ENCODE peak calls at places on chromosomes 11 and 22, in nine cellular contexts. U, D, Q, V, B, R, L, A and Y are unnamed samples. For H3K9me3 and H3K27me3, the result is how much of the 10 kb centered on the place peaks cover.

GRCh38 chr22:39943366-39943765 is 16.8 kb upstream of the TMA7B start:
- DNase-seq in U (no peak), D (no peak), Q (no peak), V (no peak), B (peak), R (peak), L (no peak), A (no peak), Y (no peak)

GRCh38 chr22:23062616-23063538 is 7.4 kb upstream of the GNAZ start:
- DNase-seq in U (no peak), D (peak), Q (no peak), V (peak), B (peak), R (no peak), L (no peak), A (no peak), Y (peak)

GRCh38 chr11:95716266-95716665 is 73.3 kb downstream of the FAM76B start:
- DNase-seq in U (no peak), D (no peak), Q (peak), V (no peak), B (no peak), R (no peak), L (no peak), A (no peak), Y (no peak)

GRCh38 chr11:116958246-116958645 is 120.8 kb upstream of the APOA1 start:
- DNase-seq in U (no peak), D (no peak), Q (no peak), V (no peak), B (no peak), R (peak), L (no peak), A (no peak), Y (no peak)

GRCh38 chr11:45847908-45848316 is 637 bp downstream of the CRY2 start:
- DNase-seq in U (peak), D (peak), Q (peak), V (peak), B (peak), R (peak), L (peak), A (peak), Y (peak)

GRCh38 chr11:112401036-112401769 is 140.5 kb upstream of the PLET1 start:
- DNase-seq in U (no peak), D (no peak), Q (no peak), V (no peak), B (no peak), R (no peak), L (no peak), A (no peak), Y (no peak)

GRCh38 chr11:85718991-85719807 is 33.2 kb upstream of the CCDC89 start:
- DNase-seq in U (no peak), D (peak), Q (peak), V (peak), B (peak), R (peak), L (no peak), A (no peak), Y (peak)

GRCh38 chr11:11502303-11502828 is 119.4 kb downstream of the GALNT18 start:
- DNase-seq in U (no peak), D (no peak), Q (no peak), V (no peak), B (no peak), R (no peak), L (no peak), A (no peak), Y (no peak)

GRCh38 chr11:118956847-118957469 is 860 bp downstream of the UPK2 start:
- DNase-seq in U (no peak), D (no peak), Q (no peak), V (no peak), B (no peak), R (no peak), L (no peak), A (no peak), Y (peak)

GRCh38 chr11:31802609-31802989 is 8.5 kb downstream of the PAX6 start:
- DNase-seq in U (no peak), D (no peak), Q (no peak), V (no peak), B (peak), R (peak), L (no peak), A (no peak), Y (no peak)
- H3K9me3 ChIP-seq in U (under half), D (under half), Q (under half), V (under half), B (under half), R (under half), L (under half), A (under half), Y (under half)

DNA sequence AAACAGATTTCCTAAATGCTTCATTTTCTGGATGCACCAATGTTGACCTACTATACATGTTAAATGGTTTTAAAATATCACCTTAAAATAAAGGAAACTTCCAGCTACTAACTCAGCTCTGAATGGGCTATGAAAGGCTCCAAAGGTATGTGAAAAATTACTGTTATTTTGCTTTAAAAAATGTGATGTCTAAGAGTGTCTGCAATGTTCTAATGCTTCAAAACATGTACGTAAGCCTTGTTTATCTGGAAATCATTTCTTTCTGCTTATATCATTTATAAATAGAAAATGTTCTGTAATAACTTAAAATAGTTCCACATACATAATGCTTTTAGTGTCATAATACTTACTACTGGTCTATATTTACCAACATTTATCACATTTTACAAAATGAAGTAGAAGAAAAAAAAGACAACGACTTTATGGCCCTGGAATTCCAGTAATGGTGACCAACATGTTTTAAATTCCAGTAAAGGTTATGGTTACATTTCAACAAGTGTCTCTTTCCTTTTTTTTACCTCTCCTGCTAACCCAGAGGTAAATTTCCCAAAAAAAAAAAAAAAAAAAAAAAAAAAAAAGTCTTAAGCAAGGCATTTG is 2.5 kb downstream of the BDNF start:
- DNase-seq in U (no peak), D (no peak), Q (peak), V (no peak), B (no peak), R (no peak), L (no peak), A (no peak), Y (no peak)
- H3K4me3 ChIP-seq in U (no peak), D (no peak), Q (no peak), V (no peak), B (no peak), R (peak), L (no peak), A (no peak), Y (no peak)

GRCh38 chr22:25123677-25124076 is 76.0 kb upstream of the CRYBB3 start:
- DNase-seq in U (no peak), D (no peak), Q (no peak), V (no peak), B (no peak), R (no peak), L (no peak), A (no peak), Y (no peak)

GRCh38 chr22:25120761-25121212 is 78.9 kb upstream of the CRYBB3 start:
- DNase-seq in U (no peak), D (no peak), Q (no peak), V (no peak), B (no peak), R (peak), L (no peak), A (peak), Y (no peak)

GRCh38 chr22:25119609-25120008 is 80.0 kb upstream of the CRYBB3 start:
- DNase-seq in U (no peak), D (no peak), Q (no peak), V (no peak), B (no peak), R (no peak), L (no peak), A (no peak), Y (no peak)

GRCh38 chr22:25120093-25120561 is 79.5 kb upstream of the CRYBB3 start:
- DNase-seq in U (no peak), D (no peak), Q (peak), V (no peak), B (peak), R (peak), L (no peak), A (peak), Y (no peak)

GRCh38 chr22:25122136-25122764 is 77.4 kb upstream of the CRYBB3 start:
- DNase-seq in U (no peak), D (no peak), Q (no peak), V (no peak), B (no peak), R (no peak), L (no peak), A (no peak), Y (no peak)
- H3K27me3 ChIP-seq in U (under half), D (under half), Q (under half), V (under half), B (under half), R (under half), L (under half), A (under half), Y (under half)

GRCh38 chr11:2641623-2642022 is 58.2 kb downstream of the KCNQ1OT1 start:
- DNase-seq in U (no peak), D (no peak), Q (no peak), V (no peak), B (no peak), R (no peak), L (no peak), A (no peak), Y (no peak)
- H3K9me3 ChIP-seq in U (under half), D (under half), Q (under half), V (under half), B (half or more), R (under half), L (under half), A (half or more), Y (under half)

DNA sequence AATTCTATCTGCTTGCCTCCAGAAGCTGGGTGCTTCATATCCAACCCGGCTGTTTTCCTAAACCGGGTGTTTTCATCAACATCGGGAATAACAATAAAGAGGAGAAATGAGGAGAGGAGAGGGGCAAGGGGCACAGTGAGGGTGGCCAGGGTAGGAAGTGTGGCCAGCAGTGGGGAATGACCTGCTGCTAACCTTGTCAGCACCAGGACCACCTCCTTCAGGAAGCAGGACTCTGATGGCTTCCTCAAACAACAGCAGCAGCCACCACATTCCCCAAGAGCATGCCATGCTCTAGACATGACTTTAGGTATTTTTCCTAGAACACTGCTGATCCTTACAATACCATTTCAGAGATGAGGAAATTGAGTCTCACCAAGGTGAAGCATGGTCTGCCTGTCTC is 52.4 kb downstream of the TPBGL start:
- DNase-seq in U (no peak), D (no peak), Q (no peak), V (no peak), B (no peak), R (no peak), L (no peak), A (no peak), Y (no peak)
- H3K4me3 ChIP-seq in U (no peak), D (no peak), Q (no peak), V (no peak), B (no peak), R (no peak), L (no peak), A (no peak), Y (no peak)

DNA sequence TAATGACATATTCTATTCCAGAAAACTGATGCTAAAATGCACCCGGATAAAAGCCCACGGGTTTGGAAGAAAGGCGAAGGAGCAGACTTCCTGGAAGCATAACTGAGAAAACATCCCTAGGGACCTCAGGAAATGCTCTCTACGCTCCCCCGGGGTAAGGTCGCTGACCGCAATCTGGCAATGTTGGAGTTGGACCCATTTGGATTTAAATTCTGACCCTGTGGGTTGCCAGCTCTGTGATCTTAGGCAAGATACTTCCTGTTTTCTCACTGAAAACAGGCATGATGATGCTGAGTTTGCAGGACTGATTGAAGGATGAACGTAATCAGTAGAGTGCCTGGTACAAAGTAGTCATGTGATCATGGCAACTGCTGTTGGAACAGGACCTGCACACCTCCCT is 1054.0 kb downstream of the NTM start:
- DNase-seq in U (no peak), D (no peak), Q (no peak), V (no peak), B (no peak), R (no peak), L (no peak), A (no peak), Y (no peak)
- H3K27me3 ChIP-seq in U (under half), D (under half), Q (under half), V (under half), B (under half), R (under half), L (under half), A (under half), Y (under half)

GRCh38 chr22:26551568-26551967 is 38.4 kb downstream of the TPST2 start:
- DNase-seq in U (no peak), D (no peak), Q (no peak), V (no peak), B (no peak), R (no peak), L (no peak), A (no peak), Y (no peak)

GRCh38 chr22:26548984-26549383 is 36.7 kb upstream of the TFIP11 start:
- DNase-seq in U (no peak), D (no peak), Q (no peak), V (no peak), B (no peak), R (no peak), L (no peak), A (no peak), Y (no peak)

GRCh38 chr22:26552466-26552865 is 37.5 kb downstream of the TPST2 start:
- DNase-seq in U (no peak), D (no peak), Q (peak), V (no peak), B (no peak), R (no peak), L (no peak), A (no peak), Y (no peak)

GRCh38 chr22:26549902-26550497 is 37.7 kb upstream of the TFIP11 start:
- DNase-seq in U (no peak), D (no peak), Q (peak), V (no peak), B (no peak), R (no peak), L (no peak), A (no peak), Y (no peak)

GRCh38 chr22:26550498-26551033 is 38.3 kb upstream of the TFIP11 start:
- DNase-seq in U (no peak), D (no peak), Q (peak), V (no peak), B (peak), R (peak), L (no peak), A (no peak), Y (peak)
- H3K9me3 ChIP-seq in U (under half), D (under half), Q (under half), V (under half), B (under half), R (under half), L (under half), A (under half), Y (under half)